ENCODE peak calls at places on chromosomes 1 and 21, in seven cellular contexts. H, O, F, G, P, I and Q are unnamed samples.

GRCh38 chr1:67257173-67257535 is 50.5 kb upstream of the IL12RB2 start:
- DNase-seq in F (no peak), I (no peak), O (no peak), P (no peak), G (no peak), H (no peak), Q (no peak)

GRCh38 chr1:91751281-91751680 is 134.7 kb downstream of the TGFBR3 start:
- DNase-seq in F (no peak), G (no peak), I (no peak), H (no peak), O (no peak), P (no peak), Q (no peak)

GRCh38 chr1:13546791-13547190 is 33.0 kb upstream of the LRRC38 start:
- DNase-seq in I (no peak), G (no peak), O (no peak), H (no peak), P (no peak), F (no peak), Q (no peak)

GRCh38 chr1:1040004-1040991 is 20.4 kb downstream of the AGRN start:
- DNase-seq in P (peak), I (peak), H (peak), O (no peak), F (peak), G (no peak), Q (peak)

GRCh38 chr1:27004471-27005165 is 8.0 kb downstream of the TENT5B start:
- DNase-seq in O (no peak), H (peak), F (peak), G (no peak), I (no peak), P (peak), Q (no peak)

GRCh38 chr21:30216041-30216723 is at the start of gene CLDN8:
- DNase-seq in G (no peak), O (no peak), F (no peak), P (no peak), I (no peak), H (no peak), Q (peak)

GRCh38 chr1:15277370-15277769 is 30.3 kb downstream of the FHAD1 start:
- DNase-seq in P (no peak), I (no peak), G (no peak), F (no peak), H (no peak), O (no peak), Q (no peak)

GRCh38 chr1:22471078-22471477 is 19.4 kb downstream of the ZBTB40 start:
- DNase-seq in G (no peak), F (no peak), I (no peak), P (peak), H (peak), O (no peak), Q (no peak)

GRCh38 chr1:93908394-93909145 is 660 bp downstream of the GCLM start:
- DNase-seq in P (peak), H (no peak), G (no peak), I (no peak), F (peak), O (peak), Q (peak)

GRCh38 chr1:205985330-205986005 is 17.7 kb downstream of the RAB7B start:
- DNase-seq in O (peak), H (no peak), G (no peak), I (no peak), F (no peak), P (no peak), Q (no peak)

GRCh38 chr1:155424091-155424490 is 103.4 kb downstream of the RUSC1 start:
- DNase-seq in F (no peak), P (no peak), O (no peak), G (no peak), I (no peak), H (no peak), Q (no peak)

GRCh38 chr1:8941906-8942305 is 3.8 kb upstream of the CA6 start:
- DNase-seq in I (peak), H (no peak), G (no peak), F (no peak), O (peak), P (no peak), Q (no peak)

GRCh38 chr1:51663721-51664120 is 46.8 kb downstream of the OSBPL9 start:
- DNase-seq in G (no peak), P (no peak), I (no peak), H (no peak), F (no peak), O (no peak), Q (no peak)

GRCh38 chr1:51733793-51734522 is 117.1 kb downstream of the OSBPL9 start:
- DNase-seq in I (no peak), F (no peak), P (no peak), H (no peak), O (peak), G (no peak), Q (no peak)

GRCh38 chr1:4177425-4178150 is 277.5 kb upstream of the C1orf174 start:
- DNase-seq in G (no peak), F (peak), H (no peak), O (no peak), I (no peak), P (peak), Q (no peak)

GRCh38 chr1:175232335-175232734 is 39.8 kb upstream of the KIAA0040 start:
- DNase-seq in P (no peak), H (no peak), O (no peak), I (no peak), G (no peak), F (no peak), Q (no peak)

GRCh38 chr1:171134194-171134924 is 43.7 kb downstream of the FMO3 start:
- DNase-seq in G (no peak), I (no peak), F (no peak), P (no peak), H (no peak), O (no peak), Q (no peak)

GRCh38 chr21:27419153-27419552 is 452.3 kb upstream of the ADAMTS5 start:
- DNase-seq in G (no peak), O (no peak), I (no peak), H (no peak), F (no peak), P (no peak), Q (no peak)
- TF ChIP-seq JUND in G (no peak), O (no peak), I (no peak), H (no peak), F (no peak), P (no peak), Q (no peak)

GRCh38 chr1:160942926-160943325 is 11.7 kb downstream of the ITLN2 start:
- DNase-seq in G (no peak), H (no peak), O (peak), I (no peak), F (no peak), P (no peak), Q (peak)
- TF ChIP-seq JUND in G (no peak), H (no peak), O (no peak), I (no peak), F (no peak), P (no peak), Q (no peak)

DNA sequence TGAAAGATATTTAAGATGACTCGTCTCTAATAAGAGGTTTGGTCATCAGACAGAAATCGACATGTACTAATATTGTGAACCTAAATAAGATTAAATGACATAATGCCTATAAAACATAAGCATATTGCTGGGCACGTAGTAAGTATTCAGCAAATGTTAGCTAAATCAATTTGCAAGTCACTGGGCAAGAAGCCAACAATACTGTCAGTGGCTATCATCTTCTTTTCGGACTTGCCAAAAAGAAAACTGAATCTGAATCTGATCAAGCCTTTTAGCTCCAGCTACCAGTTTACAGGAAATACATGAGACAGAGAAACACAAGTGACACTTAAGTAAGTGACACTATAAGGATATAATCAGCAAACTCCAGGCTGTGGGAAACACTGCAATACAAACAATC is 46.0 kb downstream of the RPL5 start:
- DNase-seq in I (no peak), H (peak), G (no peak), P (no peak), O (no peak), F (no peak), Q (peak)
- TF ChIP-seq JUND in I (no peak), H (no peak), G (no peak), P (no peak), O (no peak), F (no peak), Q (no peak)

GRCh38 chr1:238951809-238952208 is 434.6 kb upstream of the CHRM3 start:
- DNase-seq in G (no peak), P (no peak), O (no peak), H (peak), I (no peak), F (no peak), Q (peak)
- TF ChIP-seq JUND in G (no peak), P (no peak), O (no peak), H (no peak), I (no peak), F (no peak), Q (no peak)

GRCh38 chr1:232340448-232340847 is 289.5 kb downstream of the SIPA1L2 start:
- DNase-seq in P (no peak), I (no peak), O (no peak), G (no peak), H (no peak), F (no peak), Q (no peak)
- TF ChIP-seq JUND in P (no peak), I (no peak), O (no peak), G (no peak), H (no peak), F (no peak), Q (no peak)

GRCh38 chr1:2406451-2407041 is 5.8 kb downstream of the PEX10 start:
- DNase-seq in F (no peak), H (no peak), O (no peak), I (no peak), G (no peak), P (no peak), Q (no peak)
- TF ChIP-seq JUND in F (no peak), H (no peak), O (no peak), I (no peak), G (no peak), P (no peak), Q (no peak)

DNA sequence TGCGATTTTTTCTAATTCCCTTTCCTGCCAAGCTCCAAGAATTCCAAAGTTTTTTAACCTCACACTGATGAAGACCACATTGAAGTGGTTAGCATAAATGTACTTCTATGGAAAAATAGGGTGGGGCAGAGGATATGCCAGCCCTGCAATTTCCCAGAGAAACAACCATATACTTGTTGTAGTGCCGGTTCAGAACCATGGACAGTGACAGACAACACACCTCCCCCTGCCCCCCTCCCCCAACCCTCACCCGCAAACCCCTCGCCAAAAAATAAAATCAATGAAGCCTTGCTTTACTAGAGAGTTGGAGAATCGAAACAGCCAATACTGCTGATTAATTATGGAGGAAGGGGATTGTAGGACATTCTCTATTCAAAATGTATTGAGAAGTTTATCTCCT is 109.5 kb upstream of the GRIK3 start:
- DNase-seq in F (no peak), I (no peak), H (no peak), P (peak), G (no peak), O (no peak), Q (no peak)
- TF ChIP-seq JUND in F (no peak), I (no peak), H (no peak), P (no peak), G (no peak), O (no peak), Q (no peak)

GRCh38 chr1:148362141-148362929 is 120.8 kb downstream of the PPIAL4G start:
- DNase-seq in I (peak), P (no peak), H (no peak), F (peak), O (no peak), G (peak), Q (no peak)
- TF ChIP-seq JUND in I (peak), P (no peak), H (no peak), F (no peak), O (no peak), G (no peak), Q (no peak)

DNA sequence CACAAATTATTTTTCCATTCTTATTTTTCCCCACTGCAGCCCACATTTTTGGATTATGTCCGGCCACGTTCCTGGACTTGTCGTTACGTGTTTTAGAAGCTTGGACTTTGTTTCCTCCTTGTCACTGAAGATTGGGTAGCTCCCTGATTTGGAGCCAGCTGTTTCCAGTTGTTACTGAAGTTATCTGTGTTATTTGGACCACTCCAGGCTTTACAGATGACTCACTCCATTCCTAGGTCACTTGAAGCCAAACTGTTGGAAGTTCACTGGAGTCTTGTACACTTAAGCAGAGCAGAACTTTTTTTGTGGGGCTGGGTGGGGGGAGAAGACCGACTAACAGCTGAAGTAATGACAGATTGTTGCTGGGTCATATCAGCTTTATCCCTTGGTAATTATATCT is 12.2 kb upstream of the AXDND1 start:
- DNase-seq in H (no peak), O (no peak), F (no peak), P (no peak), G (no peak), I (no peak), Q (no peak)
- TF ChIP-seq JUND in H (no peak), O (no peak), F (no peak), P (no peak), G (no peak), I (no peak), Q (no peak)